ENCODE peak calls at places on chromosomes 3 and 15, in six cellular contexts. One of them, this sample, is unnamed.

GRCh38 chr15:36643551-36643950 is 64.1 kb downstream of the CDIN1 start:
- DNase-seq in keratinocyte: no peak
- DNase-seq in BE2C: no peak
- DNase-seq in fibroblast of lung: no peak
- DNase-seq in T-cell: no peak
- DNase-seq in NCI-H345: no peak
- DNase-seq in this sample: peak

GRCh38 chr3:78689378-78689777 is 1078.4 kb downstream of the ROBO1 start:
- DNase-seq in BE2C: no peak
- DNase-seq in keratinocyte: no peak
- DNase-seq in NCI-H345: peak
- DNase-seq in fibroblast of lung: no peak
- DNase-seq in T-cell: no peak
- DNase-seq in this sample: no peak

GRCh38 chr15:63896336-63897115 is 62.8 kb upstream of the HERC1 start:
- DNase-seq in fibroblast of lung: peak
- DNase-seq in keratinocyte: no peak
- DNase-seq in T-cell: no peak
- DNase-seq in BE2C: no peak
- DNase-seq in NCI-H345: no peak
- DNase-seq in this sample: peak

GRCh38 chr3:151931171-151931570 is 57.7 kb downstream of the SUCNR1 start:
- DNase-seq in fibroblast of lung: peak
- DNase-seq in BE2C: no peak
- DNase-seq in NCI-H345: no peak
- DNase-seq in keratinocyte: no peak
- DNase-seq in T-cell: no peak
- DNase-seq in this sample: no peak

GRCh38 chr15:76840830-76841460 is 64.2 kb downstream of the SCAPER start:
- DNase-seq in NCI-H345: peak
- DNase-seq in T-cell: no peak
- DNase-seq in keratinocyte: no peak
- DNase-seq in fibroblast of lung: peak
- DNase-seq in BE2C: no peak
- DNase-seq in this sample: peak

GRCh38 chr3:87350367-87351199 is 74.2 kb upstream of the POU1F1 start:
- DNase-seq in NCI-H345: peak
- DNase-seq in BE2C: peak
- DNase-seq in keratinocyte: no peak
- DNase-seq in T-cell: peak
- DNase-seq in fibroblast of lung: peak
- DNase-seq in this sample: peak

GRCh38 chr3:58719684-58720083 is 53.1 kb upstream of the FAM3D start:
- DNase-seq in fibroblast of lung: no peak
- DNase-seq in BE2C: peak
- DNase-seq in keratinocyte: no peak
- DNase-seq in NCI-H345: no peak
- DNase-seq in T-cell: no peak
- DNase-seq in this sample: no peak

GRCh38 chr3:192986399-192986798 is 68.7 kb upstream of the MB21D2 start:
- DNase-seq in fibroblast of lung: no peak
- DNase-seq in keratinocyte: no peak
- DNase-seq in T-cell: no peak
- DNase-seq in NCI-H345: no peak
- DNase-seq in BE2C: no peak
- DNase-seq in this sample: peak

GRCh38 chr3:126552688-126553283 is 5.9 kb downstream of the C3orf22 start:
- DNase-seq in NCI-H345: no peak
- DNase-seq in T-cell: no peak
- DNase-seq in fibroblast of lung: no peak
- DNase-seq in BE2C: peak
- DNase-seq in keratinocyte: no peak
- DNase-seq in this sample: no peak

GRCh38 chr3:124063168-124063909 is 71.4 kb upstream of the ROPN1 start:
- DNase-seq in keratinocyte: no peak
- DNase-seq in fibroblast of lung: peak
- DNase-seq in NCI-H345: no peak
- DNase-seq in BE2C: no peak
- DNase-seq in T-cell: no peak
- DNase-seq in this sample: no peak

GRCh38 chr3:45583021-45583851 is 11.3 kb upstream of the LIMD1 start:
- DNase-seq in keratinocyte: no peak
- DNase-seq in fibroblast of lung: peak
- DNase-seq in NCI-H345: peak
- DNase-seq in T-cell: no peak
- DNase-seq in BE2C: peak
- DNase-seq in this sample: no peak

GRCh38 chr15:96323250-96324162 is 7.0 kb upstream of the NR2F2 start:
- DNase-seq in NCI-H345: no peak
- DNase-seq in BE2C: no peak
- DNase-seq in keratinocyte: no peak
- DNase-seq in fibroblast of lung: peak
- DNase-seq in T-cell: no peak
- DNase-seq in this sample: no peak